ENCODE peak calls at places on chromosome 4, in five cellular contexts. B is cardiac muscle cell, L is hepatocyte, E is stomach, Z is heart left ventricle. W is an unnamed sample.

GRCh38 chr4:179585761-179586160 is 2143.5 kb upstream of the AGA start:
- DNase-seq in B (no peak), L (no peak), E (no peak), Z (no peak), W (no peak)

GRCh38 chr4:112284662-112285411 is 867 bp downstream of the TIFA start:
- DNase-seq in B (no peak), L (no peak), E (no peak), Z (peak; percentile 59), W (peak; percentile 27)

GRCh38 chr4:24775209-24775608 is 20.2 kb upstream of the SOD3 start:
- DNase-seq in B (no peak), L (no peak), E (no peak), Z (no peak), W (no peak)

GRCh38 chr4:4645743-4646142 is 103.9 kb upstream of the STX18 start:
- DNase-seq in B (no peak), L (no peak), E (no peak), Z (no peak), W (no peak)

GRCh38 chr4:147924604-147925412 is 192.9 kb downstream of the ARHGAP10 start:
- DNase-seq in B (peak; percentile 39), L (peak; percentile 69), E (peak; percentile 31), Z (no peak), W (peak; percentile 32)

GRCh38 chr4:175087156-175087555 is 169.0 kb downstream of the ADAM29 start:
- DNase-seq in B (no peak), L (no peak), E (no peak), Z (no peak), W (no peak)

GRCh38 chr4:78937837-78938236 is 1.4 kb downstream of the PAQR3 start:
- DNase-seq in B (no peak), L (no peak), E (no peak), Z (no peak), W (no peak)

GRCh38 chr4:3775011-3775410 is 8.8 kb downstream of the ADRA2C start:
- DNase-seq in B (no peak), L (no peak), E (no peak), Z (no peak), W (no peak)

GRCh38 chr4:97998203-97998602 is 145.1 kb downstream of the STPG2 start:
- DNase-seq in B (no peak), L (no peak), E (no peak), Z (no peak), W (no peak)

GRCh38 chr4:7104366-7105031 is 36.6 kb upstream of the GRPEL1 start:
- DNase-seq in B (no peak), L (no peak), E (no peak), Z (no peak), W (no peak)

GRCh38 chr4:179664628-179665027 is 2222.4 kb upstream of the AGA start:
- DNase-seq in B (no peak), L (no peak), E (no peak), Z (no peak), W (no peak)

GRCh38 chr4:164807611-164808010 is 53.7 kb downstream of the SMIM31 start:
- DNase-seq in B (peak; percentile 21), L (peak; percentile 47), E (peak; percentile 36), Z (no peak), W (no peak)

GRCh38 chr4:169984203-169984602 is 42.0 kb downstream of the MFAP3L start:
- DNase-seq in B (no peak), L (no peak), E (no peak), Z (no peak), W (no peak)

GRCh38 chr4:171746418-171746817 is 66.8 kb upstream of the GALNTL6 start:
- DNase-seq in B (no peak), L (no peak), E (no peak), Z (no peak), W (no peak)

GRCh38 chr4:8099981-8100464 is 58.6 kb downstream of the ABLIM2 start:
- DNase-seq in B (no peak), L (no peak), E (no peak), Z (peak; percentile 43), W (peak; percentile 16)

GRCh38 chr4:92059615-92060014 is 244.2 kb upstream of the GRID2 start:
- DNase-seq in B (no peak), L (no peak), E (no peak), Z (no peak), W (no peak)

GRCh38 chr4:84126061-84126787 is 372.9 kb downstream of the NKX6-1 start:
- DNase-seq in B (no peak), L (no peak), E (no peak), Z (no peak), W (no peak)

GRCh38 chr4:152352645-152353116 is 183.2 kb downstream of the FBXW7 start:
- DNase-seq in B (peak; percentile 73), L (peak; percentile 82), E (no peak), Z (no peak), W (peak; percentile 19)

GRCh38 chr4:152939655-152940054 is 3.5 kb downstream of the FHDC1 start:
- DNase-seq in B (no peak), L (no peak), E (no peak), Z (no peak), W (no peak)

GRCh38 chr4:1345905-1346780 is 865 bp upstream of the UVSSA start:
- DNase-seq in B (peak; percentile 82), L (peak; percentile 83), E (peak; percentile 42), Z (peak; percentile 76), W (peak; percentile 54)
- TF ChIP-seq CTCF in B (peak; percentile 32), L (peak; percentile 35), E (no peak), Z (no peak), W (no peak)

GRCh38 chr4:39067031-39067430 is 5.0 kb downstream of the KLHL5 start:
- DNase-seq in B (no peak), L (no peak), E (no peak), Z (no peak), W (no peak)

GRCh38 chr4:39066371-39066770 is 4.3 kb downstream of the KLHL5 start:
- DNase-seq in B (no peak), L (no peak), E (no peak), Z (no peak), W (no peak)

GRCh38 chr4:39061450-39061849 is 582 bp upstream of the KLHL5 start:
- DNase-seq in B (no peak), L (no peak), E (no peak), Z (no peak), W (no peak)

GRCh38 chr4:39062499-39062898 is 467 bp downstream of the KLHL5 start:
- DNase-seq in B (no peak), L (no peak), E (no peak), Z (no peak), W (no peak)

DNA sequence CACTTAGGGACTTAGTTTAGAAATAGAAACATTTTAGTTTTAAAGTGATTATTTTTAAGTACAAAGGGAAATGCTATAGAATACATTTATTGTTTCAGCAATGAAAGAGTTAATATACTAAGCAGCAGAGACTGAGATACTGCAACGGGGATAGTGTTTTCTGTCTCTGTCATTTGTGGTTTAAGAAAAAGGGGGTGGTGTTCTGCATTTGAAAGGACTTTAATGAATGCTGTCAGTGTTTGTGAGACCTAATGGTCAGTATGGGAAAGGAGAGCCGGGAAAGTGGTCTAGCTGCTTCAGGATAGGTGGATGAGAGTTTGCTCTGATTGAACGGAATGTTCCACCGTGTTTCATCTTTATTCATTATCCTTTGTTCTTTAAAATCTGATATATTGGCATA is at the start of gene KLHL5:
- DNase-seq in B (peak; percentile 46), L (no peak), E (no peak), Z (no peak), W (no peak)
- TF ChIP-seq CTCF in B (no peak), L (no peak), E (no peak), Z (no peak), W (no peak)

GRCh38 chr4:185656467-185656890 is 121.2 kb upstream of the PDLIM3 start:
- DNase-seq in B (peak; percentile 19), L (peak; percentile 42), E (peak; percentile 60), Z (no peak), W (peak; percentile 25)
- TF ChIP-seq CTCF in B (peak; percentile 78), L (peak; percentile 40), E (no peak), Z (no peak), W (peak; percentile 27)

DNA sequence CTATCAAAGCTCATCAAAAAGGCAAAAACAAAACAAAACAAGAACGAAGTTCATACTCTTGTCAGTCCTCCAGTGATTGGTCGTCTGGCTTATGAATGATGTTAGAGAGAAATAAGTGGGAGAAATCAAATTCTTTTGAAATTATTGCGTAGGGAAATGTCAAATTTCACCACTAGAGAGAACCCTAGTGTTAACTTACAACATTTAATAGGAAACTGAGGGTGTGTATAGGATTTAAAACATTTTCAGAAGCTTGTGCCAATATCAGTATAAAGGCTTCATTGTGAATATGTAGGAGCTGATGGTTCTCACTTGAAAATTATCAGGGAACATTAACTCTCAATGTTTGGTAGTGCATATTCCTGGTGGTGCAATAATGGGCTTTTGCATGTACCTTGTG is 17.4 kb downstream of the ADH6 start:
- DNase-seq in B (no peak), L (no peak), E (no peak), Z (no peak), W (no peak)
- TF ChIP-seq CTCF in B (peak; percentile 47), L (peak; percentile 18), E (no peak), Z (peak; percentile 39), W (peak; percentile 41)